ENCODE peak calls at places on chromosomes 2 and 18, in seven cellular contexts. Z is astrocyte of the cerebellum, Y is fibroblast of lung, P is PC-9, F is dorsolateral prefrontal cortex, K is body of pancreas, J is GM20000. V is an unnamed sample.

GRCh38 chr2:50273003-50273402 is 758.9 kb downstream of the NRXN1 start:
- DNase-seq in Z (no peak), Y (no peak), P (no peak), F (no peak), K (no peak), J (no peak), V (no peak)

GRCh38 chr2:235526166-235526565 is 32.3 kb downstream of the AGAP1 start:
- DNase-seq in Z (no peak), Y (no peak), P (no peak), F (no peak), K (no peak), J (no peak), V (no peak)

GRCh38 chr2:12288048-12288447 is 428.7 kb upstream of the TRIB2 start:
- DNase-seq in Z (no peak), Y (no peak), P (no peak), F (no peak), K (no peak), J (no peak), V (no peak)

GRCh38 chr2:152715854-152716428 is 1.3 kb downstream of the PRPF40A start:
- DNase-seq in Z (no peak), Y (peak), P (peak), F (no peak), K (no peak), J (no peak), V (no peak)

GRCh38 chr2:239938651-239939486 is 86.3 kb downstream of the NDUFA10 start:
- DNase-seq in Z (no peak), Y (no peak), P (no peak), F (peak), K (peak), J (no peak), V (no peak)

GRCh38 chr18:9353596-9353995 is 19.0 kb downstream of the TWSG1 start:
- DNase-seq in Z (no peak), Y (no peak), P (no peak), F (no peak), K (no peak), J (peak), V (peak)

GRCh38 chr2:118858485-118859156 is 11.2 kb upstream of the EN1 start:
- DNase-seq in Z (no peak), Y (no peak), P (no peak), F (no peak), K (no peak), J (no peak), V (no peak)

GRCh38 chr2:144334551-144334950 is 185.4 kb downstream of the ZEB2 start:
- DNase-seq in Z (no peak), Y (no peak), P (no peak), F (no peak), K (no peak), J (no peak), V (no peak)

GRCh38 chr2:7586898-7587297 is 669.7 kb downstream of the RNF144A start:
- DNase-seq in Z (no peak), Y (no peak), P (no peak), F (no peak), K (no peak), J (no peak), V (no peak)

GRCh38 chr2:234459401-234460009 is 37.4 kb downstream of the ARL4C start:
- DNase-seq in Z (no peak), Y (no peak), P (peak), F (no peak), K (no peak), J (no peak), V (no peak)

GRCh38 chr2:20451346-20451745 is 4.5 kb downstream of the RHOB start:
- DNase-seq in Z (no peak), Y (no peak), P (no peak), F (peak), K (no peak), J (no peak), V (no peak)

GRCh38 chr18:69948919-69949537 is 1.4 kb upstream of the CD226 start:
- DNase-seq in Z (no peak), Y (peak), P (no peak), F (peak), K (peak), J (peak), V (peak)

GRCh38 chr2:198371902-198372611 is 567.7 kb downstream of the PLCL1 start:
- DNase-seq in Z (peak), Y (peak), P (no peak), F (no peak), K (no peak), J (peak), V (peak)

GRCh38 chr18:8979258-8979988 is 123.1 kb upstream of the NDUFV2 start:
- DNase-seq in Z (no peak), Y (no peak), P (no peak), F (no peak), K (no peak), J (no peak), V (no peak)

GRCh38 chr2:20614201-20615045 is 36.5 kb downstream of the HS1BP3 start:
- DNase-seq in Z (peak), Y (peak), P (peak), F (no peak), K (peak), J (no peak), V (no peak)

GRCh38 chr2:130390460-130391057 is 34.7 kb downstream of the PTPN18 start:
- DNase-seq in Z (no peak), Y (no peak), P (peak), F (peak), K (peak), J (no peak), V (no peak)

GRCh38 chr2:36178384-36178783 is 177.2 kb upstream of the CRIM1 start:
- DNase-seq in Z (peak), Y (no peak), P (no peak), F (no peak), K (no peak), J (no peak), V (no peak)

GRCh38 chr18:76354348-76354747 is 140.7 kb downstream of the ZNF516 start:
- DNase-seq in Z (peak), Y (peak), P (no peak), F (no peak), K (no peak), J (no peak), V (no peak)

GRCh38 chr2:64404002-64404731 is 49.8 kb upstream of the LGALSL start:
- DNase-seq in Z (peak), Y (peak), P (no peak), F (peak), K (peak), J (no peak), V (no peak)

GRCh38 chr2:26605195-26605968 is 35.8 kb downstream of the CIB4 start:
- DNase-seq in Z (peak), Y (peak), P (peak), F (peak), K (peak), J (peak), V (no peak)

GRCh38 chr18:23693849-23694248 is 4.6 kb downstream of the LAMA3 start:
- DNase-seq in Z (no peak), Y (no peak), P (no peak), F (no peak), K (peak), J (no peak), V (no peak)

GRCh38 chr2:71166812-71167211 is 36.4 kb downstream of the MPHOSPH10 start:
- DNase-seq in Z (no peak), Y (no peak), P (no peak), F (no peak), K (no peak), J (no peak), V (no peak)

GRCh38 chr18:3383381-3383915 is 66.5 kb upstream of the TGIF1 start:
- DNase-seq in Z (no peak), Y (no peak), P (peak), F (no peak), K (no peak), J (no peak), V (no peak)

GRCh38 chr2:150618215-150618905 is 130.9 kb upstream of the RND3 start:
- DNase-seq in Z (no peak), Y (no peak), P (no peak), F (no peak), K (no peak), J (no peak), V (no peak)

GRCh38 chr2:174013310-174013751 is 48.2 kb upstream of the SP3 start:
- DNase-seq in Z (no peak), Y (peak), P (no peak), F (no peak), K (no peak), J (no peak), V (no peak)

GRCh38 chr2:53593891-53594585 is 173.6 kb upstream of the CHAC2 start:
- DNase-seq in Z (peak), Y (peak), P (peak), F (no peak), K (no peak), J (no peak), V (no peak)

GRCh38 chr2:176035013-176035691 is 33.1 kb upstream of the LNPK start:
- DNase-seq in Z (no peak), Y (no peak), P (no peak), F (no peak), K (no peak), J (no peak), V (no peak)

GRCh38 chr2:112623913-112624777 is 21.6 kb upstream of the SLC20A1 start:
- DNase-seq in Z (no peak), Y (peak), P (peak), F (no peak), K (peak), J (peak), V (no peak)

DNA sequence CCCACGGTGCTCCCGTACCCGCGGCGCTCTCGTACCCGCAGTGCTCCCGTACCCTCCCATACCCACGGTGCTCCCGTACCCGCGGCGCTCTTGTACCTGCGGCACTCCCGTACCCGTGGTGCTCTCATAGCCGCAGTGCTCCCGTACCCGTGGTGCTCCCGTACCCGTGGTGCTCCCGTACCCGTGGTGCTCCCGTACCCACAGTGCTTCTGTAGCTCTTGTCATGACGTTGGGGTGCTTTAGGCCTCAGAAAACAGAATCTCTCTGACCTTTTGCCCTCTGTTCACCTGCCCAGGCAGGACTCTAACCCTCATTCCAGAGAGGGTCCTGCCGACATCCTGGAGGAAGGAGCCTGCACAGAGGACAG is 35.3 kb downstream of the SLC66A2 start:
- DNase-seq in Z (no peak), Y (no peak), P (no peak), F (no peak), K (no peak), J (no peak), V (no peak)
- TF ChIP-seq CTCF in Z (no peak), Y (no peak), P (no peak), F (no peak), K (no peak), J (no peak), V (no peak)

DNA sequence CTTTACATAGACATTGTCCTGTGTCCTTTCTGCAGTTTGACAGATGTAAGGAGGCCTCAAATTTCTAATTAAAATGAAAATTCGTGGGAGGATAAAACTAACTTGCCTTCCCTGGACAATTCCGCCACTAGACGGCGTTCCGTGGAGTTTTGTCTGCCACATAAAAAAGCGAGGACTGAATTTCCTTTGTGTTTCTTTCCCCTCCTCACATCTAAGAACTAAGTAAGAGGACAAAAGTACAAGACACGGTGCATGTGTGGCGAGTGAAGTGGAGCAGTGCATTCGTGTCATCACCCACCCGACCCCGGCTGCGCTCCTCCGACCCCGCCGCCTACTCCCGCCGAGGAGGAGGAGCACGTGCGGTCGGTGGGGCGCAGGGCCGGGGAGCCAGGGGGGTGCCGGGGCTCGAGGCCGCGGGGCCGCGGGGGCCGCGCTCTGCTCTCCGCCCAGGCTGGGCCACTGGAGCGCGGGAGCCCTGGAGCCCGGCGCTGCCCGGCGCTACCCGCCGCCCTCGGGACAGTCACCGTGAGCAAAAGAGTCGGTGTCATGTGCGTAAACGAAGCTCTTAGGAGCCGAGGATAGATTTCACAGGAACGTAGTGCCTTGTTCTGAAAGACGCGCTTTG is 10.8 kb downstream of the TBR1 start:
- DNase-seq in Z (peak), Y (peak), P (no peak), F (peak), K (no peak), J (peak), V (no peak)
- TF ChIP-seq CTCF in Z (peak), Y (peak), P (no peak), F (peak), K (no peak), J (peak), V (peak)

DNA sequence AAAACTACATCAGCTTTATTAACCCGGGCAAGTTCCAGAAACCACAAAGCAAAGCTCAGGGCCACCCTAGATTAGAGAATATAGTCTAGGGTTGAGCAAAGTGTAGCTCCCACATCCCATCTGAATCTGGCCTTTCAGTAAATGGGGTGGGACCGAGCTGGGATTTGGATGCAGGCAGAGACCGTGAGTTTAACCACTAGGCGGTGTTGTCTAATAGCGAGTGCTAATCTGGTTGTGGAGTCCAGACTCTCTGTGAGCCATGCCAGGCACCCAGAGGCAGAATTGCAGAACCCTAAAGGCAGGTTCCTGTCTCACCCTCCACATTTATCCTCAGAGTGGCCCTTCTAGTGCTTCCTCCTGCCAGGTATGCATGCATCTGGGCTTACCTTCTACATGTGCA is 435.9 kb downstream of the TSN start:
- DNase-seq in Z (no peak), Y (no peak), P (no peak), F (no peak), K (peak), J (peak), V (no peak)
- TF ChIP-seq CTCF in Z (peak), Y (peak), P (peak), F (no peak), K (peak), J (no peak), V (peak)

GRCh38 chr2:69070987-69071386 is 58.0 kb downstream of the ANTXR1 start:
- DNase-seq in Z (no peak), Y (no peak), P (no peak), F (no peak), K (no peak), J (no peak), V (no peak)

GRCh38 chr2:69062307-69062706 is 49.3 kb downstream of the ANTXR1 start:
- DNase-seq in Z (no peak), Y (no peak), P (no peak), F (no peak), K (no peak), J (no peak), V (no peak)

GRCh38 chr2:69067026-69067630 is 54.1 kb downstream of the ANTXR1 start:
- DNase-seq in Z (no peak), Y (no peak), P (no peak), F (no peak), K (no peak), J (no peak), V (no peak)

GRCh38 chr2:69065735-69066336 is 52.9 kb downstream of the ANTXR1 start:
- DNase-seq in Z (no peak), Y (no peak), P (no peak), F (no peak), K (no peak), J (no peak), V (no peak)

GRCh38 chr2:69067866-69068265 is 54.9 kb downstream of the ANTXR1 start:
- DNase-seq in Z (no peak), Y (no peak), P (no peak), F (no peak), K (no peak), J (no peak), V (no peak)
- TF ChIP-seq CTCF in Z (no peak), Y (no peak), P (no peak), F (no peak), K (no peak), J (no peak), V (no peak)

GRCh38 chr18:45110577-45111506 is 430.2 kb downstream of the SETBP1 start:
- DNase-seq in Z (no peak), Y (no peak), P (no peak), F (peak), K (peak), J (no peak), V (no peak)
- TF ChIP-seq CTCF in Z (no peak), Y (no peak), P (no peak), F (no peak), K (no peak), J (no peak), V (no peak)